ENCODE peak calls at places on chromosomes 12 and 14, in four cellular contexts. C is transverse colon, M is BE2C, F is tibial nerve. O is an unnamed sample.

GRCh38 chr12:122023339-122024131 is 1.9 kb downstream of the BCL7A start:
- DNase-seq in C (peak; percentile 60), M (peak; percentile 73), F (no peak), O (no peak)

GRCh38 chr12:123106640-123107359 is 44.1 kb downstream of the PITPNM2 start:
- DNase-seq in C (peak; percentile 30), M (no peak), F (no peak), O (no peak)

GRCh38 chr14:71380271-71380670 is 473.0 kb downstream of the PCNX1 start:
- DNase-seq in C (no peak), M (no peak), F (no peak), O (no peak)

GRCh38 chr14:64217318-64217717 is 76.9 kb downstream of the ESR2 start:
- DNase-seq in C (peak; percentile 47), M (no peak), F (no peak), O (no peak)

GRCh38 chr12:27711312-27711682 is 665 bp downstream of the MRPS35 start:
- DNase-seq in C (no peak), M (no peak), F (no peak), O (no peak)

GRCh38 chr14:99401196-99401595 is 79.5 kb downstream of the SETD3 start:
- DNase-seq in C (no peak), M (no peak), F (no peak), O (no peak)

GRCh38 chr12:46891306-46891705 is 65.5 kb upstream of the SLC38A4 start:
- DNase-seq in C (no peak), M (no peak), F (no peak), O (no peak)

GRCh38 chr12:96240656-96241055 is 46.5 kb downstream of the ELK3 start:
- DNase-seq in C (no peak), M (peak; percentile 57), F (no peak), O (no peak)

GRCh38 chr14:70425349-70425748 is 8.5 kb upstream of the SYNJ2BP start:
- DNase-seq in C (no peak), M (no peak), F (no peak), O (no peak)

GRCh38 chr14:74888164-74889158 is 6.7 kb downstream of the DLST start:
- DNase-seq in C (no peak), M (no peak), F (no peak), O (no peak)

GRCh38 chr14:103520657-103521437 is 1.8 kb downstream of the CKB start:
- DNase-seq in C (peak; percentile 89), M (peak; percentile 92), F (peak; percentile 62), O (no peak)

GRCh38 chr14:100586153-100586519 is 1.1 kb downstream of the BEGAIN start:
- DNase-seq in C (no peak), M (peak; percentile 9), F (no peak), O (no peak)

GRCh38 chr12:4107436-4107878 is 166.1 kb upstream of the CCND2 start:
- DNase-seq in C (peak; percentile 55), M (no peak), F (no peak), O (peak; percentile 58)

DNA sequence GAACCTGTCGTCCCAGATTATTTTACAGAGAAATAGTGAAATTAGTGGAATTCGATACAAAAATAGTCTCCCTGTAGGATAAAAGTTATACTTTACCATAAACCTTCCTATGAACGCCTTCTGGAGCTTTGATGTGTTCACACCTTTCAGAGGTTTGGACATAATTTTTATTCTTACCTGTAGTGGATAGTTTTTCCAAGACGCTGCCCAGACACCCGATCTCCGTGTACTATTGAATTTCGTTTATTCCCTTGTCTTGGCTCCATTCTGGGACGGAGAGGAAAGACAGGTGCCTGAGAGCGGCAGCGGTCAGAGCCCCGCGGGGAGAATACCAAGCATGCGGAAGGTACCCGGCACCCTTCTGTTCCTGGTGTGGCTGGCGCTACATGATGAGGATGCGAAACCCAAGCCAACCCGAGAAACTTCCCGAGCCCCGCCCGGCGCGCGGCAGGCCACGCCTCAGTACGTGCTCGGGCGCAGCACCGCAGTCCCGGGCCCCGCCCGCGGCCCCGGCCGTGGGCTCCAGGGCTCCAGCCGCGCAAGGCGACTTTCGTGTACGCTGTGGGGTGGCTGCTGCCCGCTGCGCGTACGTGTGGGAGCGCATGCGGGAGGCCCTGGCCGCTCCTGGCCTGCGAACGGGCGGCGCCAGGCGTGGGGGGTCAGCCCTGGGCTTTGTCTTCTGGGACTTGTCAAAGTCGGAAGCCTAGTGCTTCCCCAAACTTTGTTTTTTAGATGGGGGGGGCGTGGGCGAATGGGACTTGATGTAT is 11.3 kb upstream of the SNAPC1 start:
- DNase-seq in C (peak; percentile 91), M (peak; percentile 86), F (peak; percentile 65), O (peak; percentile 45)
- H3K4me3 ChIP-seq in C (peak overlapping the region; percentile 42), M (peak overlapping the region; percentile 57), F (peak overlapping the region; percentile 78), O (peak overlapping the region; percentile 52)

DNA sequence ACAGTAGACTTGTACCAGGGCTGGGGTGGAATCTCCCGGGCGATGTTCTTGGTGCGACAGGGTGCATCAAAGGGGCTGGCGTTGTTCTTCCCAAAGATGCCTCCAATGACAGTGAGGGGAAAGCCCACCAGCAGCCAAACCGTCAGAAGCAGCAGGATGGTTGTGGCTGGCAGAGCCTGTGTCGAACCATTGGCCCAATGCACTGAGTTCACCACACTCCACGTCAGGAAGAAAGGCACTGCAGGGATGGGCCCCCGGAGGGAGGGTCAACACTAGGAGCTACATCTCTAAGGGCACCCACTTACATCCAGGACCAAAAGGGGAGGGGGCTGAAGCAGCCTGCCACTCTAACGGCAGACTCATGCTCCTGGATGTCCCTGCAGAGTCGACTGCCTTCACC is 1.8 kb upstream of the IPO4 start:
- DNase-seq in C (no peak), M (no peak), F (no peak), O (no peak)
- H3K4me1 ChIP-seq in C (peaks cover 21% of the 10 kb centered on the region), M (no peaks in the 10 kb centered on the region), F (peaks cover 10% of the 10 kb centered on the region), O (no peaks in the 10 kb centered on the region)

DNA sequence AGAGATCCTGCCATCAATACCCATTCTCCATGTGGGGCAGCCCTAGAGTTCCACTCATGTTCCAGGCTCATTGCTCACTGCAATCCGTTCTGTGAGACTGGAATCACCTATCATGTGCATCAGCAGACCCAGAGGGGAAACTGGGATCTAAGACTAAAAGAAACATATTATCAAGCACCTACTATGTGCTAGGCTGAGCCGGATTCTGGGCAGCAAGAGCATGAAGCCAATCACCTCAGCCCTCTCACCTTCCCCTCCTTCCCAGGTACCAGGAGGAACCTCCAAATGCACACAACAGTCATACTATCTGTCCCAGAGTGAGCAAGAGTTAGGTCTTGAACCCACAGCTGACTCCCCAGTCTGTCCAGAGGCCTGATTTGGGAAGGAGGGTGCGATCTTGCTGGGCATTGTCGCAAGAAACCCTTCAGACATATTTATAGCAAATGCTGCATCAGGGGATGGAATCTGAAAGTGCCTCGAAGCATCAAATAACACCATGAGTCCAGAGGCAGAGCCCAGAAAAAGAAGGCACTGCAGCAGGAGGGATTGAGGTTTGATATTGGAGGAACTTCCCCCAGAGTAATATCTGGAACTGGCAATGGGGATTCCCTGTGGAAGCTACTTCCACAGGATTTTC is 6.7 kb upstream of the CACNB3 start:
- DNase-seq in C (no peak), M (no peak), F (no peak), O (no peak)
- H3K4me3 ChIP-seq in C (no peak overlapping the region), M (no peak overlapping the region), F (no peak overlapping the region), O (no peak overlapping the region)

GRCh38 chr12:108633534-108634224 is at the start of gene SELPLG:
- DNase-seq in C (peak; percentile 84), M (no peak), F (no peak), O (no peak)

GRCh38 chr12:108634225-108634795 is 616 bp upstream of the SELPLG start:
- DNase-seq in C (peak; percentile 55), M (no peak), F (no peak), O (no peak)

GRCh38 chr12:108635997-108636808 is 2.5 kb upstream of the SELPLG start:
- DNase-seq in C (no peak), M (no peak), F (no peak), O (no peak)

GRCh38 chr12:108637222-108637621 is 3.5 kb upstream of the SELPLG start:
- DNase-seq in C (no peak), M (no peak), F (no peak), O (no peak)

GRCh38 chr12:108635201-108635996 is 1.7 kb upstream of the SELPLG start:
- DNase-seq in C (peak; percentile 71), M (no peak), F (no peak), O (no peak)
- H3K4me1 ChIP-seq in C (peaks cover 8% of the 10 kb centered on the region), M (peaks cover 8% of the 10 kb centered on the region), F (peaks cover 47% of the 10 kb centered on the region), O (peaks cover 9% of the 10 kb centered on the region)

O was measured in iPS DF 6.9.